ENCODE peak calls at places on chromosome 1, in nine cellular contexts. J, B, Y, C, P, R, W, Q and A are unnamed samples.

GRCh38 chr1:1164701-1165451 is 8.8 kb upstream of the TTLL10 start:
- DNase-seq in J (no peak), B (no peak), Y (no peak), C (no peak), P (no peak), R (no peak), W (no peak), Q (peak), A (peak)

GRCh38 chr1:153549741-153550397 is 811 bp upstream of the S100A3 start:
- DNase-seq in J (no peak), B (no peak), Y (no peak), C (no peak), P (no peak), R (no peak), W (no peak), Q (no peak), A (peak)

GRCh38 chr1:211566431-211567025 is 12.4 kb downstream of the SLC30A1 start:
- DNase-seq in J (no peak), B (no peak), Y (no peak), C (no peak), P (no peak), R (no peak), W (no peak), Q (no peak), A (no peak)

GRCh38 chr1:23246274-23246673 is 29.0 kb upstream of the HTR1D start:
- DNase-seq in J (no peak), B (no peak), Y (no peak), C (no peak), P (no peak), R (no peak), W (no peak), Q (no peak), A (no peak)

GRCh38 chr1:224996266-224996665 is 66.8 kb downstream of the DNAH14 start:
- DNase-seq in J (no peak), B (no peak), Y (no peak), C (no peak), P (no peak), R (no peak), W (no peak), Q (no peak), A (no peak)

GRCh38 chr1:211541715-211542477 is 37.1 kb downstream of the SLC30A1 start:
- DNase-seq in J (no peak), B (no peak), Y (peak), C (no peak), P (no peak), R (no peak), W (no peak), Q (peak), A (peak)

GRCh38 chr1:152034654-152035405 is 2.0 kb downstream of the S100A11 start:
- DNase-seq in J (peak), B (no peak), Y (peak), C (no peak), P (peak), R (peak), W (peak), Q (peak), A (no peak)

GRCh38 chr1:247378334-247379073 is 37.5 kb upstream of the NLRP3 start:
- DNase-seq in J (no peak), B (no peak), Y (no peak), C (no peak), P (no peak), R (no peak), W (no peak), Q (no peak), A (no peak)

GRCh38 chr1:12620931-12621330 is 2.9 kb upstream of the DHRS3 start:
- DNase-seq in J (no peak), B (no peak), Y (no peak), C (no peak), P (no peak), R (no peak), W (no peak), Q (no peak), A (no peak)

GRCh38 chr1:74395492-74395891 is 116.9 kb downstream of the LRRC53 start:
- DNase-seq in J (no peak), B (no peak), Y (no peak), C (peak), P (no peak), R (no peak), W (no peak), Q (no peak), A (peak)

GRCh38 chr1:76546354-76546933 is 320.8 kb upstream of the ST6GALNAC5 start:
- DNase-seq in J (no peak), B (no peak), Y (no peak), C (no peak), P (no peak), R (no peak), W (no peak), Q (no peak), A (no peak)

GRCh38 chr1:181504294-181505115 is 21.2 kb downstream of the CACNA1E start:
- DNase-seq in J (no peak), B (no peak), Y (no peak), C (no peak), P (no peak), R (no peak), W (no peak), Q (peak), A (no peak)

GRCh38 chr1:111503585-111504060 is at the start of the genes ADORA3 and TMIGD3:
- DNase-seq in J (no peak), B (no peak), Y (no peak), C (no peak), P (no peak), R (no peak), W (no peak), Q (no peak), A (no peak)

GRCh38 chr1:248812736-248813425 is 12.8 kb downstream of the SH3BP5L start:
- DNase-seq in J (no peak), B (no peak), Y (no peak), C (no peak), P (no peak), R (no peak), W (no peak), Q (no peak), A (no peak)

GRCh38 chr1:106564192-106564591 is 492.3 kb upstream of the PRMT6 start:
- DNase-seq in J (no peak), B (no peak), Y (no peak), C (no peak), P (no peak), R (no peak), W (no peak), Q (no peak), A (no peak)